ENCODE peak calls at places on chromosomes 7 and 10, in four cellular contexts. N is uterus; S is NCI-H1092 treated with DMSO at 0.1 percent for 48 hours; R is central memory CD4-positive, alpha-beta T cell. M is an unnamed sample.

GRCh38 chr7:50669890-50670289 is 104.7 kb upstream of the DDC start:
- DNase-seq in N (no peak), S (no peak), R (no peak), M (no peak)

GRCh38 chr7:80900583-80901576 is 18.0 kb downstream of the SEMA3C start:
- DNase-seq in N (peak), S (no peak), R (no peak), M (no peak)

GRCh38 chr7:101718747-101719260 is 89.7 kb upstream of the MYL10 start:
- DNase-seq in N (no peak), S (no peak), R (no peak), M (no peak)

GRCh38 chr10:97573021-97573420 is 442 bp downstream of the ANKRD2 start:
- DNase-seq in N (no peak), S (no peak), R (no peak), M (no peak)

GRCh38 chr7:148939128-148939747 is 55.1 kb upstream of the EZH2 start:
- DNase-seq in N (no peak), S (no peak), R (no peak), M (no peak)

GRCh38 chr10:9786101-9786500 is 1231.6 kb upstream of the CELF2 start:
- DNase-seq in N (no peak), S (no peak), R (no peak), M (no peak)

GRCh38 chr10:103507235-103508191 is 14.0 kb downstream of the NEURL1 start:
- DNase-seq in N (no peak), S (no peak), R (no peak), M (peak)

GRCh38 chr10:17576768-17577167 is 40.4 kb downstream of the HACD1 start:
- DNase-seq in N (no peak), S (no peak), R (no peak), M (no peak)

GRCh38 chr10:78921906-78922305 is 146.9 kb upstream of the ZMIZ1 start:
- DNase-seq in N (no peak), S (peak), R (no peak), M (peak)

GRCh38 chr7:75915416-75916156 is 631 bp downstream of the POR start:
- DNase-seq in N (peak), S (peak), R (no peak), M (peak)

GRCh38 chr7:37354661-37355131 is 94.0 kb downstream of the ELMO1 start:
- DNase-seq in N (peak), S (no peak), R (no peak), M (no peak)

GRCh38 chr10:13709931-13710690 is 123.3 kb downstream of the PRPF18 start:
- DNase-seq in N (no peak), S (no peak), R (no peak), M (no peak)

GRCh38 chr10:44172883-44173557 is 211.9 kb downstream of the CXCL12 start:
- DNase-seq in N (no peak), S (no peak), R (no peak), M (no peak)

GRCh38 chr10:102644066-102644645 is at the start of gene TRIM8:
- DNase-seq in N (no peak), S (peak), R (peak), M (peak)

GRCh38 chr7:43761919-43762318 is 3.4 kb downstream of the BLVRA start:
- DNase-seq in N (no peak), S (no peak), R (no peak), M (no peak)

GRCh38 chr7:151503902-151504714 is 15.6 kb downstream of the RHEB start:
- DNase-seq in N (peak), S (no peak), R (no peak), M (no peak)

GRCh38 chr10:101710793-101711192 is 15.8 kb upstream of the FBXW4 start:
- DNase-seq in N (no peak), S (no peak), R (no peak), M (no peak)

GRCh38 chr7:4715385-4715770 is 33.3 kb downstream of the FOXK1 start:
- DNase-seq in N (peak), S (no peak), R (no peak), M (no peak)